ENCODE peak calls at places on chromosomes 1 and 21, in eight cellular contexts. O is nephron progenitor cell; E is RWPE1; I is foreskin fibroblast; P is H1; X is activated CD8-positive, alpha-beta T cell treated with anti-CD3 and anti-CD28 coated beads for 36 hours; J is glutamatergic neuron; N is transverse colon. U is an unnamed sample.

GRCh38 chr1:210647406-210648333 is 319.0 kb downstream of the HHAT start:
- DNase-seq in O (no peak), E (no peak), I (no peak), P (no peak), X (no peak), J (no peak), N (no peak), U (no peak)

GRCh38 chr1:209354840-209355165 is 228.7 kb upstream of the CAMK1G start:
- DNase-seq in O (no peak), E (no peak), I (no peak), P (no peak), X (no peak), J (no peak), N (no peak), U (no peak)

GRCh38 chr21:24856326-24856725 is 751.0 kb downstream of the MRPL39 start:
- DNase-seq in O (no peak), E (no peak), I (no peak), P (no peak), X (no peak), J (no peak), N (no peak), U (no peak)

GRCh38 chr21:37828515-37828914 is 87.7 kb downstream of the KCNJ6 start:
- DNase-seq in O (no peak), E (no peak), I (no peak), P (no peak), X (no peak), J (peak), N (no peak), U (no peak)

GRCh38 chr1:10701145-10701544 is 95.3 kb downstream of the CASZ1 start:
- DNase-seq in O (no peak), E (no peak), I (no peak), P (no peak), X (no peak), J (no peak), N (no peak), U (no peak)

GRCh38 chr21:46116846-46117585 is 19.1 kb downstream of the COL6A2 start:
- DNase-seq in O (peak), E (peak), I (peak), P (peak), X (no peak), J (peak), N (peak), U (no peak)

GRCh38 chr1:89382479-89382878 is 18.6 kb downstream of the GBP6 start:
- DNase-seq in O (no peak), E (no peak), I (no peak), P (no peak), X (no peak), J (no peak), N (no peak), U (no peak)

GRCh38 chr1:231494439-231495110 is 33.9 kb upstream of the TSNAX start:
- DNase-seq in O (no peak), E (no peak), I (no peak), P (no peak), X (no peak), J (no peak), N (no peak), U (no peak)

GRCh38 chr1:94803517-94804441 is 16.4 kb upstream of the SLC44A3 start:
- DNase-seq in O (no peak), E (no peak), I (peak), P (no peak), X (no peak), J (no peak), N (peak), U (no peak)

GRCh38 chr1:3795453-3796214 is 664 bp downstream of the LRRC47 start:
- DNase-seq in O (peak), E (no peak), I (no peak), P (no peak), X (no peak), J (no peak), N (no peak), U (no peak)

GRCh38 chr1:209627349-209628196 is 24.7 kb downstream of the LAMB3 start:
- DNase-seq in O (peak), E (no peak), I (peak), P (peak), X (peak), J (peak), N (peak), U (peak)

GRCh38 chr1:35505911-35506798 is 51.0 kb downstream of the KIAA0319L start:
- DNase-seq in O (no peak), E (peak), I (peak), P (no peak), X (peak), J (no peak), N (peak), U (peak)

GRCh38 chr21:42621828-42622199 is 31.6 kb upstream of the PDE9A start:
- DNase-seq in O (peak), E (no peak), I (no peak), P (no peak), X (no peak), J (no peak), N (no peak), U (no peak)

GRCh38 chr1:2101531-2101930 is 51.3 kb downstream of the PRKCZ start:
- DNase-seq in O (no peak), E (no peak), I (no peak), P (no peak), X (no peak), J (no peak), N (no peak), U (no peak)

GRCh38 chr21:39934895-39935294 is 67.7 kb downstream of the PCP4 start:
- DNase-seq in O (no peak), E (no peak), I (no peak), P (no peak), X (no peak), J (no peak), N (no peak), U (no peak)

GRCh38 chr1:19363526-19364152 is 51.5 kb downstream of the SLC66A1 start:
- DNase-seq in O (no peak), E (no peak), I (no peak), P (no peak), X (no peak), J (no peak), N (no peak), U (no peak)

GRCh38 chr1:222643937-222644648 is 26.2 kb downstream of the MIA3 start:
- DNase-seq in O (peak), E (peak), I (peak), P (peak), X (peak), J (peak), N (peak), U (peak)

GRCh38 chr1:171826973-171827372 is 14.3 kb upstream of the DNM3 start:
- DNase-seq in O (no peak), E (no peak), I (no peak), P (no peak), X (no peak), J (no peak), N (no peak), U (no peak)

GRCh38 chr21:45517249-45518065 is 24.8 kb downstream of the SLC19A1 start:
- DNase-seq in O (no peak), E (no peak), I (peak), P (no peak), X (peak), J (peak), N (no peak), U (peak)

GRCh38 chr1:151290709-151291303 is 8.7 kb downstream of the ZNF687 start:
- DNase-seq in O (no peak), E (no peak), I (no peak), P (no peak), X (no peak), J (no peak), N (no peak), U (no peak)

GRCh38 chr1:51237714-51238403 is 1.8 kb downstream of the RNF11 start:
- DNase-seq in O (peak), E (no peak), I (no peak), P (no peak), X (no peak), J (no peak), N (no peak), U (no peak)

GRCh38 chr1:89310505-89310904 is 37.8 kb upstream of the GBP5 start:
- DNase-seq in O (no peak), E (no peak), I (no peak), P (no peak), X (no peak), J (no peak), N (no peak), U (peak)

GRCh38 chr1:154955718-154956513 is at the start of gene PBXIP1:
- DNase-seq in O (peak), E (peak), I (peak), P (peak), X (peak), J (peak), N (peak), U (peak)

GRCh38 chr21:27213328-27213727 is 246.4 kb upstream of the ADAMTS5 start:
- DNase-seq in O (no peak), E (no peak), I (no peak), P (no peak), X (no peak), J (no peak), N (no peak), U (no peak)

GRCh38 chr1:204960306-204960984 is 82.6 kb upstream of the CNTN2 start:
- DNase-seq in O (no peak), E (no peak), I (no peak), P (no peak), X (no peak), J (no peak), N (no peak), U (no peak)

GRCh38 chr1:14891991-14892390 is 261.6 kb upstream of the TMEM51 start:
- DNase-seq in O (no peak), E (no peak), I (no peak), P (no peak), X (no peak), J (peak), N (no peak), U (no peak)

GRCh38 chr1:115314765-115315164 is 23.3 kb downstream of the NGF start:
- DNase-seq in O (no peak), E (no peak), I (peak), P (no peak), X (no peak), J (no peak), N (no peak), U (no peak)

GRCh38 chr1:64478594-64479248 is 8.8 kb downstream of the CACHD1 start:
- DNase-seq in O (no peak), E (no peak), I (no peak), P (no peak), X (no peak), J (no peak), N (no peak), U (no peak)

GRCh38 chr1:181221078-181221477 is 132.6 kb downstream of the IER5 start:
- DNase-seq in O (no peak), E (no peak), I (no peak), P (no peak), X (no peak), J (no peak), N (no peak), U (no peak)

GRCh38 chr1:17314491-17314971 is 6.5 kb downstream of the PADI4 start:
- DNase-seq in O (no peak), E (no peak), I (no peak), P (no peak), X (no peak), J (peak), N (no peak), U (no peak)

GRCh38 chr1:112794654-112795239 is 79.6 kb upstream of the PPM1J start:
- DNase-seq in O (no peak), E (no peak), I (no peak), P (no peak), X (no peak), J (no peak), N (no peak), U (peak)

GRCh38 chr1:219659682-219660081 is 46.8 kb upstream of the ZC3H11B start:
- DNase-seq in O (no peak), E (no peak), I (peak), P (no peak), X (no peak), J (no peak), N (no peak), U (no peak)

GRCh38 chr1:8839990-8840389 is 22.6 kb upstream of the RERE start:
- DNase-seq in O (no peak), E (no peak), I (no peak), P (no peak), X (no peak), J (no peak), N (no peak), U (no peak)

GRCh38 chr1:201088901-201089525 is 23.2 kb downstream of the CACNA1S start:
- DNase-seq in O (no peak), E (peak), I (no peak), P (no peak), X (no peak), J (no peak), N (no peak), U (no peak)

DNA sequence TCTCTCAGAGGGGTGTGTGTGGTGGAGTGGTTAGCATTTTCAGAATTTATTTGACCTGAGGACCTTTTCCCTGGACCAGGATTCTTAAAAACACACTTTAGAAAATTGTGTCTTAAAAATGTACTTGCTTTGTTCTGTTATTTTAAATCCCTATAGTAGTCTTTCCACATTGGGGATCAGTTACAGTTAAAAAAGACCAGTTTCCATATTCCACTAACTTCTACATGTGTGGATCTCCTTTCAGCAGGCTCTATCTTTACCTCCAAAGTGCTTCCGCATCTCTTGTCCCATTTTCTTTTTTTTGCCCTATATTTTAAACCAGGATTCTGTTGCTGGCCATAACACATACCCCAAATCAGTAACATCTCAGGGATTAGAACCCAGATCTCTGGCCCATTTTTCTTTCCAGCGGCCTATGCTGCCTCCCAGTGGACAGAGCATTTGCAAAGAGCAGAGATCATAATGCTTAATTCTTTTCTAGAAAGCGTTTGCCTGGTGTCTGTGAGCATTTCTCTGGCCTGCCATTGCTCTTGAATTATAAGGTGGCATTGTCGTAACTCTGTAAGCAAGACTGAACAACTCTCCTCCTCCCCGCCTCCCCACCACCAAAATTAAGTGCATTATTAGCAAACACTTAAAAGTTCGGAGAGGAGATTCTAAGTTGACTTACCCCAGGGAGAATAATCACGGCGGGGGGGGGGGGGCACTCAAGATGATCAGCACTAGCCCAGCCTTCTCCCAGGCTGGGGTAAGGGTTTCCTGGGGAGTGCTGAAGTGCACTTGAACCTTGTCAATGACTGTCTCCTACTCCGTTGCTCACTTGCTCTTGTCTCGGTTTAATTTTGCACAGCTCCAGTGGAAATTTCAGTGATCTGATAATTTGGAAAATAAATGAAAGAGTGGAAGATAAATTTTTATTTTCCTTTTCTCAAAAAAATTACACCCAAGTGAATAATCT is 58.9 kb downstream of the PBX1 start:
- DNase-seq in O (peak), E (no peak), I (no peak), P (peak), X (peak), J (no peak), N (peak), U (no peak)
- TF ChIP-seq CTCF in O (peak), E (no peak), I (peak), P (peak), X (no peak), J (peak), N (peak), U (no peak)

DNA sequence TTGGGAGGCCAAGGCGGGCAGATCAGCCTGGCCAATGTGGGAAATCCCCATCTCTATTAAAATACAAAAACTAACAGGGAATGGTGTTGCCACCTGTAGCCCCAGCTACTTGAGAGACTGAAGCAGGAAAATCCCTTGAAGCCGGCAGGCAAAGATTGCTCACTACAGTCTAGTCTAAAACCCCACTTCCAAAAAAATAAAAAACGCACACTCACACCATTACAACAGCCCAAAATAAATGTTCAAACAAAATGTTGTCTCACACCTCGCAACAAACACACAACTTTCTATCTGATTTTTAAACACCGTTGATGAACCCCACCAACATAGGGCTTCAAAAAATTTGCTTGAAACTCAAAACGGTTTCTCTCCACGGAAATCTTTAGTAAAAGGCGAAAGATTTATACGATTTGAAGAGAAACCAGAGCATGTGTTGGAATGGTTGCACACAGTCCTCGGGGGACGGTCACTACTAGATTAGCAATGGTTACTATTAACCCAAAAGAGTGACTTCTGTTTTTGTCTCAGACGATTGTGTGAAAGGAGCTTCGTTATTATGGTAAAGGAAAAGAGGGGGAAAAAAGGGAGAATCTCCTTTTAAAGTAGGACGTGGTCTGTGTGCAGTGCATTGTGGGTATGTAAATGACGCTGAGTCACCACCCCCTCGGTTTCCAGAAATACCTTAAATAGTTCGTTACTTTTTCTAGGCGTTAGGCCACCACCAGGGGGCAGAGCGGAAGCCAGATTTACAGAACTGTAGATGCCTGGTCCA is at the start of gene RNU5D-1:
- DNase-seq in O (peak), E (peak), I (peak), P (peak), X (peak), J (peak), N (peak), U (peak)
- TF ChIP-seq CTCF in O (peak), E (peak), I (peak), P (peak), X (peak), J (peak), N (peak), U (peak)

DNA sequence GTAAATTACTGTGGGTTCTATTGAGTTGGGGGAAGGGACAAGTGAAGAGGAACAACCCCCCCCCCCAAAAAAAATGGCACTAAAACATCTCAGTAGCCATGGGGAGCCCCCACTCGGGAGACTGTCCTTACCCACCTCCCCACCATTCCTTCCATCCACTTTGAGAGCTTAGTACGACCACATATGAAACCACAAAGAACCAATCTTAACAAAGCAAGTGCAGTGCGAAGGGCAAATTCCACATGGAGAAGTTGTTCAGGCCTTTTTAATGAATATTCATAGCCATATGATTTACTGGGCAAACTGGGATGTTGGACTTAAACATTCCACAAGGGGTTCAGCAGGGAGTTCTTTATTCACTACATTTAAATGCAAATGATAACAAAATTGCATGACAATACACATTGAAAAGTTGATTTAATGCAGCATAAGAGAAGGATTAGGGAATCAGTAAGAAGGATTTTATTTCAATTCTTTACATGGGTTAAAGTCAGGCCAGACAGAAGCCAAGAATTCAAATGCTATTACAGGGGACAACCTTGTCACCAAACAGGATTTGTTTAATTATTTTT is 14.7 kb downstream of the NMNAT2 start:
- DNase-seq in O (no peak), E (no peak), I (no peak), P (no peak), X (no peak), J (no peak), N (no peak), U (no peak)
- TF ChIP-seq CTCF in O (no peak), E (no peak), I (no peak), P (no peak), X (no peak), J (no peak), N (no peak), U (no peak)

GRCh38 chr1:40914927-40915569 is 52.9 kb upstream of the CITED4 start:
- DNase-seq in O (no peak), E (no peak), I (no peak), P (no peak), X (no peak), J (no peak), N (no peak), U (no peak)

GRCh38 chr1:40915581-40915980 is 53.4 kb upstream of the CITED4 start:
- DNase-seq in O (no peak), E (no peak), I (no peak), P (no peak), X (no peak), J (no peak), N (no peak), U (no peak)

GRCh38 chr1:40921522-40921921 is 58.0 kb upstream of the CTPS1 start:
- DNase-seq in O (no peak), E (no peak), I (no peak), P (no peak), X (no peak), J (no peak), N (no peak), U (no peak)

GRCh38 chr1:40919475-40920011 is 57.4 kb upstream of the CITED4 start:
- DNase-seq in O (no peak), E (no peak), I (no peak), P (no peak), X (no peak), J (no peak), N (no peak), U (no peak)

GRCh38 chr1:40917995-40918711 is 56.0 kb upstream of the CITED4 start:
- DNase-seq in O (no peak), E (no peak), I (no peak), P (no peak), X (no peak), J (no peak), N (no peak), U (no peak)
- TF ChIP-seq CTCF in O (no peak), E (no peak), I (no peak), P (no peak), X (no peak), J (no peak), N (no peak), U (no peak)

DNA sequence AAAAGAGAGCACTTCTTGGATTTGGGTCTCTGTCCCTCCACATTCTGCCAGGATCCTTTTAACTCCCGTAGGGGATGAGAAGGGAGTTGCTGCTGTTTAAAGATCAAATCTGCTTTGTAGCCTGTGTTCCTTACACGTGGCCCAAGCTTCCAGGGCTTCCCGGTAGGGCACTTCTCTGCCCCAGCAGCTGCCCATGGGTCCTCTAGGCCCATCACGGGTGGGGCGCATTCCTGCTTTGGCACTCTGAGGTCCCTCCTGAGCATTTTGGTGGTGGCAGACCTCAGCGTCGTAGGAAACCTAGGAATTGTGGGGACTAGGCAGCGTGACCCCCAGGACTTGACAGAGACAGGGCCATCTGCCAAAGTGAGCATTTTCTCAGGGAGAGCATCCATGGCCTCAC is 420.3 kb upstream of the VAMP3 start:
- DNase-seq in O (no peak), E (no peak), I (no peak), P (no peak), X (no peak), J (no peak), N (no peak), U (no peak)
- TF ChIP-seq CTCF in O (no peak), E (no peak), I (no peak), P (no peak), X (no peak), J (no peak), N (no peak), U (no peak)